ENCODE peak calls at places on chromosomes 6 and 20, in eight cellular contexts. I is GM23248, R is sigmoid colon, P is fibroblast of lung, T is cardiac fibroblast, N is astrocyte of the spinal cord, E is psoas muscle, L is suprapubic skin. J is an unnamed sample.

GRCh38 chr6:11494786-11495564 is 42.6 kb upstream of the TMEM170B start:
- DNase-seq in R (no peak), I (peak), T (no peak), P (no peak), N (peak), E (no peak), L (no peak), J (no peak)

GRCh38 chr6:72246926-72247325 is 360.6 kb downstream of the RIMS1 start:
- DNase-seq in P (peak), I (no peak), E (no peak), T (no peak), L (no peak), N (no peak), R (no peak), J (no peak)

GRCh38 chr6:118325220-118325860 is 222.8 kb upstream of the PLN start:
- DNase-seq in N (peak), P (peak), E (peak), R (peak), L (no peak), I (peak), T (peak), J (no peak)

GRCh38 chr6:92297101-92297500 is 1122.3 kb downstream of the EPHA7 start:
- DNase-seq in N (peak), R (no peak), L (no peak), T (no peak), I (no peak), P (peak), E (no peak), J (no peak)

GRCh38 chr6:84599991-84600390 is 164.4 kb downstream of the TBX18 start:
- DNase-seq in P (no peak), R (no peak), N (no peak), L (no peak), E (no peak), T (no peak), I (no peak), J (no peak)

GRCh38 chr6:20135677-20136268 is 76.5 kb downstream of the MBOAT1 start:
- DNase-seq in L (no peak), P (no peak), E (no peak), I (no peak), N (no peak), T (peak), R (no peak), J (no peak)

GRCh38 chr20:33305591-33306057 is 22.6 kb downstream of the BPIFB1 start:
- DNase-seq in N (no peak), L (no peak), T (no peak), E (no peak), P (no peak), I (peak), R (no peak), J (no peak)

GRCh38 chr6:15948930-15949900 is 179.7 kb upstream of the MYLIP start:
- DNase-seq in N (no peak), I (no peak), T (peak), L (no peak), E (no peak), R (no peak), P (no peak), J (no peak)

GRCh38 chr6:98838027-98838426 is 3.7 kb downstream of the POU3F2 start:
- DNase-seq in T (no peak), N (no peak), I (no peak), L (no peak), R (no peak), P (no peak), E (no peak), J (no peak)

GRCh38 chr6:144017167-144018094 is 9.4 kb upstream of the PLAGL1 start:
- DNase-seq in I (no peak), P (no peak), T (no peak), L (no peak), R (no peak), E (no peak), N (no peak), J (no peak)

GRCh38 chr6:79385333-79385732 is 150.9 kb upstream of the HMGN3 start:
- DNase-seq in N (peak), T (peak), I (no peak), E (no peak), R (no peak), L (no peak), P (no peak), J (no peak)

GRCh38 chr20:60297649-60298048 is 339.4 kb downstream of the CDH26 start:
- DNase-seq in T (no peak), P (no peak), I (no peak), E (no peak), N (no peak), L (no peak), R (no peak), J (no peak)

GRCh38 chr20:41358230-41358629 is 8.4 kb downstream of the EMILIN3 start:
- DNase-seq in T (no peak), N (no peak), R (no peak), L (no peak), P (no peak), I (no peak), E (peak), J (no peak)

GRCh38 chr6:106883808-106884262 is 90.7 kb downstream of the CD24 start:
- DNase-seq in R (no peak), E (no peak), L (no peak), P (no peak), N (no peak), T (no peak), I (no peak), J (no peak)

GRCh38 chr6:15879372-15880261 is 216.8 kb upstream of the DTNBP1 start:
- DNase-seq in I (peak), N (peak), E (peak), R (peak), P (peak), L (peak), T (peak), J (no peak)

GRCh38 chr20:7416382-7416781 is 523.9 kb downstream of the HAO1 start:
- DNase-seq in I (no peak), T (no peak), E (no peak), P (no peak), L (no peak), N (no peak), R (no peak), J (no peak)

GRCh38 chr6:126826315-126826714 is 292.2 kb upstream of the RSPO3 start:
- DNase-seq in I (peak), T (no peak), L (no peak), R (no peak), P (no peak), E (no peak), N (peak), J (no peak)

GRCh38 chr6:136020691-136021090 is 169.2 kb downstream of the PDE7B start:
- DNase-seq in N (no peak), E (no peak), L (no peak), T (no peak), I (no peak), P (no peak), R (no peak), J (no peak)

DNA sequence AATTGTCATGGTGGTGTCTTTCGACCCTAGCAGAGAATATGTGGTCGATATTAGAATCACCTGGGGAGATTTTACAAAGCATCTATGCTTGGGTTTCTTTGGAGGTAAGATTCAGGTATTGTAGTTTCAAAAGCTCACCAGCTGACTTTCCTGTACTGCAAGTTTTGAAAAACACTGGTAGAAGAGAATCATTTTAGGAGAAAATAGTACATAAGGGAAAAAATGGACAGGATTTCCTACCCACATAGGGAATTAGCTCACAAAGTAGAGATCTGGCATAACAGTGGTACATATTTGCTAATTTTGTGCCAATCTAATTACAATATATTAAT is 27.4 kb upstream of the ABT1 start:
- DNase-seq in N (no peak), E (no peak), T (no peak), L (no peak), I (no peak), R (no peak), P (no peak), J (no peak)
- H3K4me3 ChIP-seq in N (peak), E (peak), T (peak), L (peak), I (peak), R (no peak), P (peak), J (peak)

GRCh38 chr20:61895016-61895415 is 170.7 kb downstream of the TAF4 start:
- DNase-seq in I (no peak), T (no peak), R (no peak), E (peak), N (no peak), L (no peak), P (no peak), J (no peak)
- H3K4me3 ChIP-seq in I (no peak), T (no peak), R (no peak), E (no peak), N (no peak), L (no peak), P (no peak), J (no peak)

GRCh38 chr20:25860531-25861150 is 164.0 kb upstream of the ZNF337 start:
- DNase-seq in L (peak), T (no peak), R (no peak), E (no peak), P (no peak), I (no peak), N (no peak), J (no peak)
- H3K4me3 ChIP-seq in L (peak), T (no peak), R (no peak), E (peak), P (no peak), I (no peak), N (no peak), J (no peak)

DNA sequence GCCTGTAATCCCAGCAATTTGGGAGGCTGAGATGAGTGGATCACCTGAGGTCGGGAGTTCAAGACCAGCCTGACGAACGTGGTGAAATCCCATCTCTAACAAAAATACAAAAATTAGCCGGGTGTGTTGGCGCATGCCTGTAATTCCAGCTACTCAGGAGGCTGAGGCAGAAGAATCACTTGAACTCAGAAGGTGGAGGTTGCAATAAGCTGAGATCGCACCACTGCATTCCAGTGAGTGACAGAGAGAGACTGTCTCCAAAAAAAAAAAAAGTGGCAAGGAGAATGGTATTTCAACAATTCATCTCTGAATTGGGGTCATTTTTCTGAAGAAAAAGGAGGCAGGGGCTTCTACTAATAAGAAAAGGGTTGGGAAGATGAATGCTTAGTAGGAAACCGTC is 111.5 kb upstream of the NHSL1 start:
- DNase-seq in I (no peak), T (no peak), P (no peak), N (no peak), E (no peak), L (no peak), R (no peak), J (no peak)
- H3K4me3 ChIP-seq in I (no peak), T (no peak), P (no peak), N (no peak), E (no peak), L (no peak), R (no peak), J (no peak)

GRCh38 chr6:137353842-137354397 is 134.7 kb upstream of the IFNGR1 start:
- DNase-seq in N (no peak), T (no peak), P (no peak), R (no peak), L (no peak), E (no peak), I (no peak), J (no peak)
- H3K4me3 ChIP-seq in N (no peak), T (no peak), P (no peak), R (no peak), L (no peak), E (no peak), I (no peak), J (no peak)

J was measured in skeletal muscle cell.